ENCODE peak calls at places on chromosomes 2 and 18, in four cellular contexts. C is A549, B is neuronal stem cell, U is vagina. V is an unnamed sample.

GRCh38 chr2:133836220-133836619 is 268.0 kb upstream of the NCKAP5 start:
- DNase-seq in C (no peak), B (no peak), U (peak; percentile 47), V (no peak)

GRCh38 chr2:50535971-50536759 is 495.8 kb downstream of the NRXN1 start:
- DNase-seq in C (peak; percentile 26), B (peak; percentile 33), U (no peak), V (no peak)

GRCh38 chr2:151251012-151251411 is 10.7 kb downstream of the RBM43 start:
- DNase-seq in C (no peak), B (no peak), U (no peak), V (no peak)

GRCh38 chr18:54215069-54215468 is 9.4 kb downstream of the MBD2 start:
- DNase-seq in C (no peak), B (no peak), U (no peak), V (no peak)

GRCh38 chr2:150485871-150486538 is 1.5 kb downstream of the RND3 start:
- DNase-seq in C (peak; percentile 71), B (peak; percentile 48), U (peak; percentile 93), V (peak; percentile 71)

GRCh38 chr2:228131833-228132232 is 49.7 kb downstream of the SPHKAP start:
- DNase-seq in C (no peak), B (no peak), U (no peak), V (no peak)

GRCh38 chr2:125561302-125561701 is 1094.7 kb upstream of the GYPC start:
- DNase-seq in C (no peak), B (no peak), U (no peak), V (no peak)

GRCh38 chr2:30883822-30884221 is 76.6 kb upstream of the CAPN13 start:
- DNase-seq in C (no peak), B (no peak), U (no peak), V (no peak)

GRCh38 chr2:12502759-12503158 is 214.0 kb upstream of the TRIB2 start:
- DNase-seq in C (no peak), B (no peak), U (no peak), V (no peak)

GRCh38 chr2:167253025-167253424 is 364.7 kb downstream of the XIRP2 start:
- DNase-seq in C (no peak), B (no peak), U (no peak), V (no peak)

GRCh38 chr2:2520396-2520795 is 189.3 kb upstream of the MYT1L start:
- DNase-seq in C (no peak), B (peak; percentile 18), U (no peak), V (no peak)

GRCh38 chr18:77851798-77852197 is 602.1 kb downstream of the GALR1 start:
- DNase-seq in C (no peak), B (no peak), U (no peak), V (no peak)

GRCh38 chr18:49041677-49042570 is 91.2 kb upstream of the SMAD7 start:
- DNase-seq in C (peak; percentile 43), B (no peak), U (no peak), V (peak; percentile 44)

GRCh38 chr2:54968561-54969218 is 81.6 kb downstream of the RTN4 start:
- DNase-seq in C (no peak), B (no peak), U (no peak), V (no peak)

GRCh38 chr2:159030674-159031380 is 62.4 kb downstream of the TANC1 start:
- DNase-seq in C (peak; percentile 47), B (peak; percentile 37), U (no peak), V (no peak)

GRCh38 chr2:239002960-239003932 is 155.4 kb downstream of the TWIST2 start:
- DNase-seq in C (no peak), B (no peak), U (no peak), V (no peak)

GRCh38 chr18:43587538-43588153 is 310.4 kb upstream of the SYT4 start:
- DNase-seq in C (peak; percentile 17), B (peak; percentile 8), U (no peak), V (no peak)

GRCh38 chr2:188974184-188974583 is at the start of gene COL3A1:
- DNase-seq in C (no peak), B (no peak), U (no peak), V (no peak)

GRCh38 chr18:3466051-3466450 is 16.1 kb downstream of the TGIF1 start:
- DNase-seq in C (peak; percentile 66), B (no peak), U (no peak), V (no peak)

GRCh38 chr18:4453712-4454547 is 1.2 kb downstream of the DLGAP1 start:
- DNase-seq in C (no peak), B (peak; percentile 44), U (no peak), V (peak; percentile 40)

GRCh38 chr2:189096769-189097447 is 82.7 kb downstream of the COL5A2 start:
- DNase-seq in C (peak; percentile 77), B (no peak), U (no peak), V (no peak)

GRCh38 chr2:185147361-185147760 is 549.0 kb downstream of the ZNF804A start:
- DNase-seq in C (no peak), B (no peak), U (no peak), V (no peak)

GRCh38 chr2:138307099-138307498 is 194.5 kb upstream of the SPOPL start:
- DNase-seq in C (no peak), B (no peak), U (no peak), V (no peak)
- H3K4me3 ChIP-seq in C (no peak overlapping the region), B (no peak overlapping the region), U (no peak overlapping the region), V (no peak overlapping the region)

DNA sequence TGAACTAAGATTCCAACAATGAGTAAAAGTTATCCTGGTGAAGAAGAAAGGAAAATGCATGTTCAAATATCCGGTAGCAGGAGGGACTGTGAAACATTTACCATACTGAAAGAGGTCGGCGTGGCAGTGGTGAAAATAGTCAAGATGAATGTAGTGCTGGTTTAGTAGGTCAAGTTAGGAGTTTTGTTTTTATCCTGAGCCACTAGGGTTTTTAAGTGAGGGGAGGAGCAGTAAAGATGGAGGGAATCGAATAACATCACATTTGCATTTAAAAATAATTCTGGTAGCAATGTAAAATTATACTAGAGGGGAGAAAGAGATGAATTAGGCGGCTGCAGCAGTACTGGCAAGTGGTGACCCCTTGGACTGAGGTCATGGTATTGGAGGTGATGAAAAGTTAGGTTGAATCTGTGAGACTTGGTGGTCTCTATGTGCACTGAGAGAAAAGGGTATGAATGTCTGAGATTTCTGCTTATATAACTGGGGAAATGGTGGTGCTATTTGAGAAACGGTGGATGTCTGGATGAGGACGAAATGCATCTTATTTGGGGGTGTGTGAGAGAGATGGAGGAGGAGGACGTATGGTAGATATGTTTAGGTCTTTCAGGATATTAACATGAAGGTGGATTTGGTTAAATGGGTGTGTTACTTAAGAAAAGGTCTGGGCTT is 5.9 kb downstream of the VAPA start:
- DNase-seq in C (no peak), B (no peak), U (no peak), V (no peak)
- H3K4me1 ChIP-seq in C (peaks cover 71% of the 10 kb centered on the region), B (peaks cover 13% of the 10 kb centered on the region), U (peaks cover 95% of the 10 kb centered on the region), V (peaks cover 38% of the 10 kb centered on the region)

GRCh38 chr2:233468047-233468745 is 98.4 kb downstream of the USP40 start:
- DNase-seq in C (no peak), B (no peak), U (no peak), V (no peak)
- H3K4me3 ChIP-seq in C (no peak overlapping the region), B (no peak overlapping the region), U (no peak overlapping the region), V (no peak overlapping the region)

GRCh38 chr2:197423307-197423706 is 11.5 kb downstream of the SF3B1 start:
- DNase-seq in C (no peak), B (no peak), U (no peak), V (no peak)
- H3K4me1 ChIP-seq in C (peaks cover 12% of the 10 kb centered on the region), B (no peaks in the 10 kb centered on the region), U (peaks cover 56% of the 10 kb centered on the region), V (peaks cover 35% of the 10 kb centered on the region)

GRCh38 chr2:240520143-240520973 is 37.4 kb downstream of the ANKMY1 start:
- DNase-seq in C (no peak), B (no peak), U (peak; percentile 71), V (no peak)
- H3K4me3 ChIP-seq in C (no peak overlapping the region), B (peak overlapping the region; percentile 70), U (peak overlapping the region; percentile 2), V (no peak overlapping the region)

GRCh38 chr2:145412155-145412554 is 892.2 kb upstream of the ZEB2 start:
- DNase-seq in C (no peak), B (no peak), U (no peak), V (no peak)

GRCh38 chr2:145411493-145411892 is 891.6 kb upstream of the ZEB2 start:
- DNase-seq in C (no peak), B (no peak), U (no peak), V (no peak)

GRCh38 chr2:145408980-145409379 is 889.1 kb upstream of the ZEB2 start:
- DNase-seq in C (no peak), B (no peak), U (no peak), V (no peak)

GRCh38 chr2:145413261-145413660 is 893.3 kb upstream of the ZEB2 start:
- DNase-seq in C (no peak), B (no peak), U (no peak), V (no peak)

DNA sequence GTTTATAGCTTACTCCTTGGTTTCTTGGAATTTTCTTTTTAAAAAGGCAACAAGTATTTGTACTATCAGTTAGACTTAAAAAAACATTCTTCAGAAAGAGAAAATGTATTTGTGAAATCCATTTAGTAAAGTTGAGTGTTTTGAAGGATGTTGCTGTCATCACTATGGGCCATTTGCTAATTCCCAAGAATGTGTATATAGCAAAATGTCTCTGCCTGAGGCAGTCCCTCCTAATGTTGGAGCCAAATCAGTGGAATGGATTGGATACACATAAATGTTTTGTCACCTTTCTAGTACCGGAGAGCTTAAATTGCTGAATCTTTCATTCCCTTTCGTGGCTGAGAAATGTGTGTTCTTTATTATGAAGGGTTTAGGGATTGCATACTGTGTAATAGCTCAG is 890.2 kb upstream of the ZEB2 start:
- DNase-seq in C (no peak), B (no peak), U (no peak), V (no peak)
- H3K4me1 ChIP-seq in C (no peaks in the 10 kb centered on the region), B (no peaks in the 10 kb centered on the region), U (no peaks in the 10 kb centered on the region), V (no peaks in the 10 kb centered on the region)

GRCh38 chr2:219388127-219388844 is 574 bp upstream of the DNPEP start:
- DNase-seq in C (peak; percentile 96), B (peak; percentile 91), U (peak; percentile 97), V (peak; percentile 100)
- H3K4me3 ChIP-seq in C (peak overlapping the region; percentile 99), B (peak overlapping the region; percentile 84), U (peak overlapping the region; percentile 43), V (peak overlapping the region; percentile 43)

DNA sequence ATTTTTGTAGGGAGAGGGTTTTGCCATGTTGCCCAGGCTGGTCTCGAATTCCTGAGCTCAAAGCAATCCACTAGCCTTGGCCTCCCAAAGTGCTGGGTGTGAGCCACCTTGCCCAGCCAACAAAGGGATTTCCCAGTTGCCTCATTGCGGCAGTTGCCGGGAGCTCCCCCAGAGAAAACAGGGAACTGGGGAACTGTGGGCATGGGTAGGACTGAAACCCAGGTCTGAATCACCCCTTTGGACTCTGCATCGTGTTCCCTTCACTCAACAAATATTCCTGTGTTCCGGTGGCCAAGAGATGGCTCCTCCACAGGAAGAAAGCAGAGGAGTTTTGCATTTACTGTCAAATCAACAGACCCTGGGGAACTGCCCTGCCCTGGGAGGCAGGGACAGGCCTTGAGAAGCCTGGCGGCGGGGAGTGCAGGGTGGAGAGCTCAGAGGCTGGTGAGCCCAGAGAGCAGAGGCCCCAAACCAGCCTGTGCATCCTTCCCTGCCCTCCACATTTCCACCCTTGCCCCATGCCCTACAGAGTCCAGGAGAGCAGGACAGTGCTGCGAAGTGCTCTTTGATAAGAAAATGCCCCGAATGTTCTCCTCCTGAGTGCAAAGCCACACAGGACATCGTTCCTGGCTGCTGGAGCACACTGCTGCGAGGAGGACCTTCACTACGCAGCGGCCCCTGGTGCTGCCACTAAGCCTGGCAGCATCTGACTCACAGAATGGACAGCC is 24.9 kb downstream of the MYO7B start:
- DNase-seq in C (no peak), B (no peak), U (peak; percentile 64), V (no peak)
- H3K4me1 ChIP-seq in C (no peaks in the 10 kb centered on the region), B (no peaks in the 10 kb centered on the region), U (no peaks in the 10 kb centered on the region), V (no peaks in the 10 kb centered on the region)

V was measured in right lobe of liver.